ENCODE peak calls at places on chromosomes 12 and 14, in eight cellular contexts. M, K, P, B, Q, Y, N and I are unnamed samples.

GRCh38 chr14:23360496-23360895 is 4.5 kb downstream of the EFS start:
- DNase-seq in K (no peak), B (no peak), M (no peak), Y (peak; percentile 74), P (no peak), Q (no peak), N (peak; percentile 69), I (no peak)

GRCh38 chr14:100822921-100823320 is 3.0 kb upstream of the MEG3 start:
- DNase-seq in M (no peak), Y (no peak), Q (no peak), P (no peak), B (no peak), N (no peak), K (no peak), I (peak; percentile 69)

GRCh38 chr12:10167588-10167987 is 4.3 kb downstream of the OLR1 start:
- DNase-seq in Q (no peak), Y (no peak), M (no peak), N (no peak), K (no peak), P (no peak), B (no peak), I (no peak)

GRCh38 chr14:24789277-24789832 is 155.4 kb upstream of the GZMB start:
- DNase-seq in Q (no peak), N (no peak), Y (no peak), M (no peak), B (no peak), P (no peak), K (no peak), I (no peak)

GRCh38 chr14:80385340-80385739 is 174.0 kb upstream of the DIO2 start:
- DNase-seq in B (no peak), P (no peak), N (no peak), M (no peak), K (no peak), Y (no peak), Q (no peak), I (no peak)

GRCh38 chr12:56631790-56632700 is 1.9 kb upstream of the BAZ2A start:
- DNase-seq in K (peak; percentile 74), N (peak; percentile 92), M (peak; percentile 89), B (peak; percentile 81), P (peak; percentile 67), Y (peak; percentile 83), Q (no peak), I (peak; percentile 88)

GRCh38 chr14:51616256-51616655 is 35.5 kb upstream of the FRMD6 start:
- DNase-seq in Y (no peak), K (no peak), N (no peak), P (no peak), Q (no peak), B (no peak), M (no peak), I (no peak)

GRCh38 chr12:111409403-111410228 is 3.9 kb downstream of the SH2B3 start:
- DNase-seq in P (peak; percentile 44), N (peak; percentile 63), B (peak; percentile 78), Y (no peak), M (no peak), K (peak; percentile 48), Q (no peak), I (no peak)

GRCh38 chr14:71388862-71389261 is 481.6 kb downstream of the PCNX1 start:
- DNase-seq in B (no peak), M (no peak), K (no peak), N (no peak), P (no peak), Q (no peak), Y (no peak), I (no peak)

GRCh38 chr12:46702581-46703344 is 123.0 kb downstream of the SLC38A4 start:
- DNase-seq in P (no peak), Q (peak; percentile 91), Y (no peak), K (peak; percentile 22), B (no peak), M (no peak), N (no peak), I (peak; percentile 75)

GRCh38 chr12:107079172-107080011 is 14.0 kb downstream of the CRY1 start:
- DNase-seq in Y (peak; percentile 40), K (no peak), N (no peak), Q (no peak), P (no peak), M (no peak), B (no peak), I (no peak)

GRCh38 chr14:30132201-30132600 is 204.6 kb upstream of the PRKD1 start:
- DNase-seq in Q (no peak), K (no peak), Y (no peak), M (no peak), N (no peak), P (no peak), B (no peak), I (no peak)

GRCh38 chr14:106174206-106174605 is 647.8 kb downstream of the TMEM121 start:
- DNase-seq in M (peak; percentile 19), K (no peak), N (no peak), Y (no peak), B (no peak), Q (no peak), P (no peak), I (no peak)

GRCh38 chr14:90758959-90759358 is 57.3 kb downstream of the TTC7B start:
- DNase-seq in K (peak; percentile 65), Q (no peak), P (no peak), B (peak; percentile 74), Y (no peak), M (peak; percentile 42), N (no peak), I (peak; percentile 14)

GRCh38 chr12:102748704-102749103 is 168.3 kb downstream of the PAH start:
- DNase-seq in P (no peak), Y (no peak), M (no peak), N (no peak), Q (no peak), B (no peak), K (no peak), I (no peak)

GRCh38 chr14:72961579-72962335 is 35.5 kb downstream of the DCAF4 start:
- DNase-seq in Q (peak; percentile 67), K (no peak), B (no peak), N (no peak), Y (no peak), P (no peak), M (no peak), I (no peak)

GRCh38 chr12:96195845-96196451 is 1.8 kb downstream of the ELK3 start:
- DNase-seq in B (no peak), Y (peak; percentile 22), K (peak; percentile 47), P (no peak), M (peak; percentile 26), N (peak; percentile 39), Q (no peak), I (no peak)

GRCh38 chr14:70955543-70956480 is 48.6 kb downstream of the PCNX1 start:
- DNase-seq in B (no peak), Q (no peak), K (no peak), P (no peak), Y (peak; percentile 41), N (no peak), M (no peak), I (no peak)

GRCh38 chr12:15131462-15131861 is 89.8 kb downstream of the RERG start:
- DNase-seq in P (no peak), Q (no peak), Y (no peak), B (no peak), M (no peak), K (peak; percentile 47), N (no peak), I (no peak)

GRCh38 chr12:117318591-117318990 is 42.8 kb downstream of the NOS1 start:
- DNase-seq in N (no peak), B (no peak), Q (no peak), M (no peak), Y (no peak), K (no peak), P (no peak), I (no peak)

GRCh38 chr12:45675534-45675933 is 54.0 kb upstream of the ARID2 start:
- DNase-seq in Q (no peak), Y (no peak), B (no peak), P (no peak), N (no peak), K (no peak), M (no peak), I (no peak)

DNA sequence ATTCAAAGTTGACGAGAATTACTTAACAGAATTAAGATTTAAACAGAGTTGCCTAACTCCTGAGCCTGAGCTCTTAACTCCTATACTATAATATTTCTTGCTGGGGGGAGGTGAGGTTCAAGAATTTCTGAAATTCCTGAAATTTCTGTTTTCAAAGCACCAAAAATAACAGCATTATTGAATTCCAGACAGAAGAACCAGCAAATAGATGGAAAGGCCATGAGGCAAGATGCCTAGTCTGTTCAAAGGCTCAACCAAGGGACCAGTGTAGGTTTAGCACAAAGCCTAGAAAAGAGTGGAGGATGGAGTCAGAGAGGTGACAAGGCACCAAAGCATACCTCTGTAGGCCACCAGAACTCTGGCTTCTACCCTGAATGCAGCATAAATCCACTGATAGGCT is 76.4 kb downstream of the PPP1R12A start:
- DNase-seq in N (no peak), Q (no peak), K (no peak), B (no peak), M (no peak), P (no peak), Y (no peak), I (no peak)
- H3K4me1 ChIP-seq in N (no peaks in the 10 kb centered on the region), Q (no peaks in the 10 kb centered on the region), K (no peaks in the 10 kb centered on the region), B (peaks cover 14% of the 10 kb centered on the region), M (no peaks in the 10 kb centered on the region), P (peaks cover 3% of the 10 kb centered on the region), Y (no peaks in the 10 kb centered on the region), I (no peaks in the 10 kb centered on the region)

GRCh38 chr12:130477221-130477620 is 139.5 kb downstream of the PIWIL1 start:
- DNase-seq in P (no peak), N (no peak), Q (no peak), B (no peak), K (no peak), Y (no peak), M (no peak), I (no peak)
- TF ChIP-seq CTCF in P (no peak), N (no peak), Q (no peak), B (no peak), K (no peak), Y (no peak), M (no peak), I (no peak)

GRCh38 chr12:121023799-121024198 is 7.5 kb upstream of the C12orf43 start:
- DNase-seq in Q (no peak), M (no peak), Y (no peak), P (no peak), B (no peak), N (no peak), K (no peak), I (no peak)
- H3K4me1 ChIP-seq in Q (no peaks in the 10 kb centered on the region), M (peaks cover 16% of the 10 kb centered on the region), Y (no peaks in the 10 kb centered on the region), P (no peaks in the 10 kb centered on the region), B (no peaks in the 10 kb centered on the region), N (no peaks in the 10 kb centered on the region), K (no peaks in the 10 kb centered on the region), I (no peaks in the 10 kb centered on the region)

DNA sequence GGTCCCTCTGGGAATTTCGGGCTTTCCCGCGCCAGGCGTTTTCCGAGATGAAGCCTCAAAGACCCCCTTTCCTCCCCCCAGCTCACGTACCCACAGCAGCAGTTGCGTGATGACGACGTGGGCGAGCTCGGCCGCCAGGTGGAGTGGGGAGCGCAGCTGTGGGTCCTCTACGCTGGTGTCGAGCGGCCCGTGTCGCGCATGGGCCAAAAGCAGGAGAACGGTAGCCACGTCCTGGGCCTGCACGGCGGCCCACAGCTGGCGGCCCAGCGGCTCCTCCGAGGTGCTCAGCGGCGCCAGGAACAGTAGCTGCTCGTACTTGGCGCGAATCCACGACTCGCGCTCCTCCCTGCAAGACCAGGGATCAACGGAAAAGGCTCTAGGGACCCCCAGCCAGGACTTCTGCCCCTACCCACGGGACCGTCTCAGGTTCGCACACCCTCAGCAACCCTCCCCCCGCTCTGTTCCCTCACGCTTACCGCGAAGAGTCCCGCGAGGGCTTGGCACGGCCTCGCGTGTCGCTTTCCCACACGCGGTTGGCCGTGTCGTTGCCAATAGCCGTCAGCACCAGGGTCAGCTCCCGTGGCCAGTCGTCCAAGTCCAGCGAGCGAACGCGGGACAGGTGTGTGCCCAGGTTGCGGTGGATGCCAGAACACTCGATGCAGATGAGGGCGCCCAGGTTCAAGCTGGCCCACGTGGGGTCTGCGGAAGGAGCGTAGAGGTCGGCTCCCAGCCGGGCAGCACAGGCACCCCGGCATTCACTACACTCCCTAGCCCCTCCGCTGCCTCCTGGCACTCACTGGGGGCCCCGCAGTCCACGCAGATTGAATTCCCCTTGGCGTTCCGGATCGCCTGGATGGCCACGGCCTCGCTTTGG is 11.4 kb downstream of the AGAP2 start:
- DNase-seq in Q (no peak), K (peak; percentile 52), M (peak; percentile 33), N (peak; percentile 57), P (no peak), B (peak; percentile 59), Y (peak; percentile 55), I (no peak)
- TF ChIP-seq CTCF in Q (peak; percentile 49), K (no peak), M (peak; percentile 38), N (no peak), P (no peak), B (peak; percentile 53), Y (no peak), I (no peak)